ENCODE peak calls at places on chromosomes 12 and 14, in five cellular contexts. One of them, this sample, is unnamed.

GRCh38 chr12:102050660-102051430 is 10.9 kb downstream of the WASHC3 start:
- DNase-seq in stimulated activated CD4-positive, alpha-beta T cell treated with anti-CD3 and anti-CD28 coated beads, Interleukin-1b, Interleukin-23, amount 100 ng/mL, for 24 hours: no peak
- DNase-seq in GM20000: no peak
- DNase-seq in fibroblast of mammary gland: no peak
- DNase-seq in activated CD4-positive, alpha-beta T cell treated with anti-CD3 and anti-CD28 coated beads, Interleukin-2, amount 50 U/mL, for 1 hour: no peak
- DNase-seq in this sample: no peak

GRCh38 chr12:104280111-104280510 is 23.4 kb upstream of the EID3 start:
- DNase-seq in stimulated activated CD4-positive, alpha-beta T cell treated with anti-CD3 and anti-CD28 coated beads, Interleukin-1b, Interleukin-23, amount 100 ng/mL, for 24 hours: no peak
- DNase-seq in activated CD4-positive, alpha-beta T cell treated with anti-CD3 and anti-CD28 coated beads, Interleukin-2, amount 50 U/mL, for 1 hour: no peak
- DNase-seq in fibroblast of mammary gland: no peak
- DNase-seq in GM20000: no peak
- DNase-seq in this sample: no peak

GRCh38 chr12:124861898-124862676 is 1.6 kb downstream of the SCARB1 start:
- DNase-seq in fibroblast of mammary gland: no peak
- DNase-seq in activated CD4-positive, alpha-beta T cell treated with anti-CD3 and anti-CD28 coated beads, Interleukin-2, amount 50 U/mL, for 1 hour: no peak
- DNase-seq in GM20000: no peak
- DNase-seq in stimulated activated CD4-positive, alpha-beta T cell treated with anti-CD3 and anti-CD28 coated beads, Interleukin-1b, Interleukin-23, amount 100 ng/mL, for 24 hours: no peak
- DNase-seq in this sample: no peak

GRCh38 chr12:103169-103981 is 36.8 kb downstream of the IQSEC3 start:
- DNase-seq in stimulated activated CD4-positive, alpha-beta T cell treated with anti-CD3 and anti-CD28 coated beads, Interleukin-1b, Interleukin-23, amount 100 ng/mL, for 24 hours: no peak
- DNase-seq in activated CD4-positive, alpha-beta T cell treated with anti-CD3 and anti-CD28 coated beads, Interleukin-2, amount 50 U/mL, for 1 hour: no peak
- DNase-seq in GM20000: no peak
- DNase-seq in fibroblast of mammary gland: no peak
- DNase-seq in this sample: peak; percentile 47

GRCh38 chr12:120066341-120066740 is 50.2 kb downstream of the RAB35 start:
- DNase-seq in fibroblast of mammary gland: no peak
- DNase-seq in stimulated activated CD4-positive, alpha-beta T cell treated with anti-CD3 and anti-CD28 coated beads, Interleukin-1b, Interleukin-23, amount 100 ng/mL, for 24 hours: no peak
- DNase-seq in activated CD4-positive, alpha-beta T cell treated with anti-CD3 and anti-CD28 coated beads, Interleukin-2, amount 50 U/mL, for 1 hour: no peak
- DNase-seq in GM20000: no peak
- DNase-seq in this sample: no peak

GRCh38 chr12:78793491-78793890 is 71.1 kb upstream of the SYT1 start:
- DNase-seq in fibroblast of mammary gland: no peak
- DNase-seq in stimulated activated CD4-positive, alpha-beta T cell treated with anti-CD3 and anti-CD28 coated beads, Interleukin-1b, Interleukin-23, amount 100 ng/mL, for 24 hours: no peak
- DNase-seq in GM20000: no peak
- DNase-seq in activated CD4-positive, alpha-beta T cell treated with anti-CD3 and anti-CD28 coated beads, Interleukin-2, amount 50 U/mL, for 1 hour: no peak
- DNase-seq in this sample: no peak

GRCh38 chr12:39372929-39373328 is 70.0 kb downstream of the KIF21A start:
- DNase-seq in activated CD4-positive, alpha-beta T cell treated with anti-CD3 and anti-CD28 coated beads, Interleukin-2, amount 50 U/mL, for 1 hour: no peak
- DNase-seq in fibroblast of mammary gland: no peak
- DNase-seq in GM20000: peak; percentile 7
- DNase-seq in stimulated activated CD4-positive, alpha-beta T cell treated with anti-CD3 and anti-CD28 coated beads, Interleukin-1b, Interleukin-23, amount 100 ng/mL, for 24 hours: no peak
- DNase-seq in this sample: no peak

GRCh38 chr12:3308063-3308462 is 182.9 kb upstream of the PRMT8 start:
- DNase-seq in fibroblast of mammary gland: no peak
- DNase-seq in activated CD4-positive, alpha-beta T cell treated with anti-CD3 and anti-CD28 coated beads, Interleukin-2, amount 50 U/mL, for 1 hour: no peak
- DNase-seq in stimulated activated CD4-positive, alpha-beta T cell treated with anti-CD3 and anti-CD28 coated beads, Interleukin-1b, Interleukin-23, amount 100 ng/mL, for 24 hours: no peak
- DNase-seq in GM20000: no peak
- DNase-seq in this sample: no peak

GRCh38 chr14:63045612-63046320 is 508 bp upstream of the KCNH5 start:
- DNase-seq in fibroblast of mammary gland: peak; percentile 21
- DNase-seq in stimulated activated CD4-positive, alpha-beta T cell treated with anti-CD3 and anti-CD28 coated beads, Interleukin-1b, Interleukin-23, amount 100 ng/mL, for 24 hours: no peak
- DNase-seq in activated CD4-positive, alpha-beta T cell treated with anti-CD3 and anti-CD28 coated beads, Interleukin-2, amount 50 U/mL, for 1 hour: no peak
- DNase-seq in GM20000: no peak
- DNase-seq in this sample: no peak

GRCh38 chr12:116319851-116320621 is 42.5 kb upstream of the MED13L start:
- DNase-seq in activated CD4-positive, alpha-beta T cell treated with anti-CD3 and anti-CD28 coated beads, Interleukin-2, amount 50 U/mL, for 1 hour: no peak
- DNase-seq in fibroblast of mammary gland: peak; percentile 99
- DNase-seq in stimulated activated CD4-positive, alpha-beta T cell treated with anti-CD3 and anti-CD28 coated beads, Interleukin-1b, Interleukin-23, amount 100 ng/mL, for 24 hours: no peak
- DNase-seq in GM20000: no peak
- DNase-seq in this sample: peak; percentile 32

GRCh38 chr14:103593577-103593976 is 30.8 kb downstream of the COA8 start:
- DNase-seq in fibroblast of mammary gland: no peak
- DNase-seq in GM20000: peak; percentile 80
- DNase-seq in stimulated activated CD4-positive, alpha-beta T cell treated with anti-CD3 and anti-CD28 coated beads, Interleukin-1b, Interleukin-23, amount 100 ng/mL, for 24 hours: no peak
- DNase-seq in activated CD4-positive, alpha-beta T cell treated with anti-CD3 and anti-CD28 coated beads, Interleukin-2, amount 50 U/mL, for 1 hour: no peak
- DNase-seq in this sample: no peak

GRCh38 chr12:53254816-53255545 is 13.1 kb upstream of the ESPL1 start:
- DNase-seq in GM20000: no peak
- DNase-seq in fibroblast of mammary gland: no peak
- DNase-seq in stimulated activated CD4-positive, alpha-beta T cell treated with anti-CD3 and anti-CD28 coated beads, Interleukin-1b, Interleukin-23, amount 100 ng/mL, for 24 hours: no peak
- DNase-seq in activated CD4-positive, alpha-beta T cell treated with anti-CD3 and anti-CD28 coated beads, Interleukin-2, amount 50 U/mL, for 1 hour: no peak
- DNase-seq in this sample: no peak

GRCh38 chr12:102551186-102551585 is 70.8 kb upstream of the IGF1 start:
- DNase-seq in GM20000: no peak
- DNase-seq in activated CD4-positive, alpha-beta T cell treated with anti-CD3 and anti-CD28 coated beads, Interleukin-2, amount 50 U/mL, for 1 hour: no peak
- DNase-seq in fibroblast of mammary gland: no peak
- DNase-seq in stimulated activated CD4-positive, alpha-beta T cell treated with anti-CD3 and anti-CD28 coated beads, Interleukin-1b, Interleukin-23, amount 100 ng/mL, for 24 hours: no peak
- DNase-seq in this sample: no peak

GRCh38 chr12:132488127-132489077 is 1.5 kb upstream of the FBRSL1 start:
- DNase-seq in activated CD4-positive, alpha-beta T cell treated with anti-CD3 and anti-CD28 coated beads, Interleukin-2, amount 50 U/mL, for 1 hour: peak; percentile 27
- DNase-seq in stimulated activated CD4-positive, alpha-beta T cell treated with anti-CD3 and anti-CD28 coated beads, Interleukin-1b, Interleukin-23, amount 100 ng/mL, for 24 hours: no peak
- DNase-seq in fibroblast of mammary gland: no peak
- DNase-seq in GM20000: no peak
- DNase-seq in this sample: no peak

GRCh38 chr14:52701223-52701622 is 5.8 kb upstream of the PSMC6 start:
- DNase-seq in activated CD4-positive, alpha-beta T cell treated with anti-CD3 and anti-CD28 coated beads, Interleukin-2, amount 50 U/mL, for 1 hour: no peak
- DNase-seq in fibroblast of mammary gland: peak; percentile 12
- DNase-seq in stimulated activated CD4-positive, alpha-beta T cell treated with anti-CD3 and anti-CD28 coated beads, Interleukin-1b, Interleukin-23, amount 100 ng/mL, for 24 hours: no peak
- DNase-seq in GM20000: no peak
- DNase-seq in this sample: no peak

GRCh38 chr12:114064497-114064896 is 98.4 kb upstream of the RBM19 start:
- DNase-seq in activated CD4-positive, alpha-beta T cell treated with anti-CD3 and anti-CD28 coated beads, Interleukin-2, amount 50 U/mL, for 1 hour: no peak
- DNase-seq in stimulated activated CD4-positive, alpha-beta T cell treated with anti-CD3 and anti-CD28 coated beads, Interleukin-1b, Interleukin-23, amount 100 ng/mL, for 24 hours: no peak
- DNase-seq in fibroblast of mammary gland: no peak
- DNase-seq in GM20000: no peak
- DNase-seq in this sample: no peak

GRCh38 chr14:100237735-100238418 is 1.1 kb upstream of the YY1 start:
- DNase-seq in fibroblast of mammary gland: peak; percentile 49
- DNase-seq in stimulated activated CD4-positive, alpha-beta T cell treated with anti-CD3 and anti-CD28 coated beads, Interleukin-1b, Interleukin-23, amount 100 ng/mL, for 24 hours: no peak
- DNase-seq in activated CD4-positive, alpha-beta T cell treated with anti-CD3 and anti-CD28 coated beads, Interleukin-2, amount 50 U/mL, for 1 hour: peak; percentile 43
- DNase-seq in GM20000: peak; percentile 68
- DNase-seq in this sample: peak; percentile 40